ENCODE peak calls at places on chromosome 21, in ten cellular contexts. K is cardiac muscle cell; T is AG09309; S is CD8-positive, alpha-beta T cell; R is HFF-Myc; L is activated CD8-positive, alpha-beta T cell treated with anti-CD3 and anti-CD28 coated beads for 36 hours; F is GM10248; P is fibroblast of pulmonary artery; V is uterus; M is cardiac fibroblast. I is an unnamed sample.

GRCh38 chr21:30444204-30444603 is 4.1 kb downstream of the KRTAP15-1 start:
- DNase-seq in K (no peak), T (no peak), S (no peak), R (no peak), L (no peak), F (no peak), P (no peak), V (no peak), M (no peak), I (no peak)

GRCh38 chr21:39525129-39525528 is 73.4 kb downstream of the SH3BGR start:
- DNase-seq in K (no peak), T (no peak), S (no peak), R (no peak), L (no peak), F (no peak), P (no peak), V (no peak), M (no peak), I (no peak)

GRCh38 chr21:14120091-14120734 is 90.5 kb downstream of the LIPI start:
- DNase-seq in K (no peak), T (no peak), S (peak; percentile 20), R (peak; percentile 11), L (peak; percentile 72), F (peak; percentile 42), P (peak; percentile 4), V (no peak), M (peak; percentile 37), I (peak; percentile 17)

GRCh38 chr21:31710586-31710985 is 21.3 kb downstream of the SCAF4 start:
- DNase-seq in K (peak; percentile 50), T (peak; percentile 23), S (no peak), R (no peak), L (no peak), F (no peak), P (peak; percentile 54), V (no peak), M (peak; percentile 77), I (no peak)

GRCh38 chr21:27423906-27424595 is 457.2 kb upstream of the ADAMTS5 start:
- DNase-seq in K (peak; percentile 74), T (peak; percentile 61), S (no peak), R (no peak), L (no peak), F (no peak), P (peak; percentile 70), V (no peak), M (peak; percentile 73), I (no peak)

GRCh38 chr21:40120944-40121575 is 253.8 kb downstream of the PCP4 start:
- DNase-seq in K (peak; percentile 4), T (no peak), S (no peak), R (no peak), L (no peak), F (no peak), P (peak; percentile 3), V (no peak), M (peak; percentile 31), I (no peak)

GRCh38 chr21:38773108-38774061 is 32.3 kb upstream of the ETS2 start:
- DNase-seq in K (peak; percentile 91), T (peak; percentile 94), S (no peak), R (peak; percentile 97), L (peak; percentile 19), F (no peak), P (peak; percentile 95), V (peak; percentile 68), M (peak; percentile 99), I (no peak)

GRCh38 chr21:37266515-37267221 is 466 bp downstream of the VPS26C start:
- DNase-seq in K (peak; percentile 44), T (no peak), S (no peak), R (no peak), L (no peak), F (peak; percentile 18), P (peak; percentile 39), V (no peak), M (peak; percentile 42), I (peak; percentile 21)

GRCh38 chr21:14995695-14996490 is 68.9 kb downstream of the NRIP1 start:
- DNase-seq in K (peak; percentile 80), T (no peak), S (no peak), R (no peak), L (no peak), F (no peak), P (peak; percentile 82), V (no peak), M (peak; percentile 68), I (no peak)

GRCh38 chr21:31894441-31894840 is 21.6 kb downstream of the HUNK start:
- DNase-seq in K (no peak), T (no peak), S (no peak), R (no peak), L (no peak), F (no peak), P (no peak), V (no peak), M (no peak), I (no peak)

GRCh38 chr21:44485796-44486195 is 30.5 kb downstream of the LRRC3 start:
- DNase-seq in K (no peak), T (no peak), S (no peak), R (no peak), L (no peak), F (no peak), P (no peak), V (no peak), M (no peak), I (no peak)

GRCh38 chr21:44483288-44484237 is 28.3 kb downstream of the LRRC3 start:
- DNase-seq in K (no peak), T (peak; percentile 13), S (no peak), R (no peak), L (no peak), F (no peak), P (no peak), V (no peak), M (peak; percentile 10), I (no peak)

GRCh38 chr21:44486302-44486701 is 31.0 kb downstream of the LRRC3 start:
- DNase-seq in K (no peak), T (no peak), S (no peak), R (no peak), L (no peak), F (no peak), P (no peak), V (no peak), M (no peak), I (no peak)

GRCh38 chr21:44484498-44485253 is 29.4 kb downstream of the LRRC3 start:
- DNase-seq in K (no peak), T (no peak), S (no peak), R (no peak), L (no peak), F (no peak), P (no peak), V (no peak), M (no peak), I (no peak)

GRCh38 chr21:44485254-44485793 is 30.0 kb downstream of the LRRC3 start:
- DNase-seq in K (no peak), T (peak; percentile 1), S (peak; percentile 58), R (no peak), L (peak; percentile 65), F (no peak), P (no peak), V (no peak), M (peak; percentile 51), I (peak; percentile 65)
- TF ChIP-seq CTCF in K (no peak), T (peak; percentile 24), S (no peak), R (no peak), L (no peak), F (peak; percentile 32), P (no peak), V (no peak), M (peak; percentile 46), I (peak; percentile 63)

DNA sequence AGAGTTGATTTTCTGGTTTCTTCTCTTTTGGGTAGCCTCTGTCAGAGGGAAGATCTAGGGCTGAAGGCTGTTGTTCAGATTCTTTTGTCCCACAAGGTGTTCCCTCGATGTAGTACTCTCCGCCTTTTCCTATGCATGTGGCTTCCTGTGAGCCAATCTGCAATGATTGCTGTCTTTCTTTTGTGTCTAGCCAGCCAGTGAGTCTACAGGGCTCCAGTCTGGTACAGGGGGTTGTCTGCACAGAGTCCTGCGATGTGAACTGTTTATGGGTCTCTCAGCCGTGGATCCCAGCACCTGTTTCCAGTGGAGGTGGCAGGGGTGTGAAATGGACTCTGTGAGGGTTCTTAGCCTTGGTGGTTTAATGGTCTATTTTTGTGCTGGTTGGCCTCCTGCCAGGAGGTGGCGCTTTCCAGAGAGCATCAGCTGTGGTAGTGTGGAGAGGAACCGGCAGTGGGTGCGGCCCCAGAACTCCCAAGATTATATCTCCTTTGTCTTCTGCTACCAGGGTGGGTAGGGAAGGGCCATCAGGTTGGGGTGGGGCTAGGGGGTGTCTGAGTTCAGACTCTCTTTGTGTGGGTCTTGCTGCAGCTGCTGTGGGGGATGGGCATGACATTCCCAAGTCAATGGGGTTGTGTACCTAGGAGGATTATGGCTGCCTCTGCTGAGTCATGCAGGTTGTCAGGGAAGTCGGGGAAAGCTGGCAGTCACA is 81.3 kb upstream of the C21orf91 start:
- DNase-seq in K (no peak), T (no peak), S (no peak), R (no peak), L (peak; percentile 26), F (no peak), P (no peak), V (no peak), M (no peak), I (no peak)
- TF ChIP-seq CTCF in K (no peak), T (no peak), S (no peak), R (no peak), L (no peak), F (no peak), P (no peak), V (no peak), M (no peak), I (no peak)

GRCh38 chr21:35933466-35933865 is 126.9 kb downstream of the SETD4 start:
- DNase-seq in K (peak; percentile 84), T (peak; percentile 79), S (no peak), R (peak; percentile 90), L (no peak), F (no peak), P (peak; percentile 86), V (peak; percentile 80), M (peak; percentile 95), I (no peak)
- TF ChIP-seq CTCF in K (peak; percentile 46), T (peak; percentile 45), S (no peak), R (peak; percentile 45), L (no peak), F (no peak), P (peak; percentile 41), V (peak; percentile 7), M (peak; percentile 43), I (no peak)

GRCh38 chr21:42175110-42175710 is 43.7 kb upstream of the ABCG1 start:
- DNase-seq in K (no peak), T (no peak), S (no peak), R (no peak), L (no peak), F (no peak), P (no peak), V (no peak), M (peak; percentile 12), I (no peak)

GRCh38 chr21:42174173-42174572 is 44.8 kb upstream of the ABCG1 start:
- DNase-seq in K (no peak), T (no peak), S (no peak), R (no peak), L (no peak), F (no peak), P (no peak), V (no peak), M (no peak), I (no peak)

GRCh38 chr21:42171091-42172053 is 47.6 kb upstream of the ABCG1 start:
- DNase-seq in K (no peak), T (no peak), S (no peak), R (no peak), L (no peak), F (no peak), P (no peak), V (peak; percentile 42), M (peak; percentile 37), I (no peak)

GRCh38 chr21:42169758-42170157 is 49.2 kb upstream of the ABCG1 start:
- DNase-seq in K (no peak), T (no peak), S (no peak), R (no peak), L (no peak), F (no peak), P (no peak), V (no peak), M (no peak), I (no peak)

GRCh38 chr21:42172596-42173483 is 46.1 kb upstream of the ABCG1 start:
- DNase-seq in K (no peak), T (no peak), S (no peak), R (no peak), L (no peak), F (no peak), P (no peak), V (no peak), M (no peak), I (no peak)
- TF ChIP-seq CTCF in K (no peak), T (no peak), S (no peak), R (no peak), L (no peak), F (no peak), P (no peak), V (no peak), M (no peak), I (no peak)

I was measured in neural crest cell.